ENCODE peak calls at places on chromosomes 3 and 15, in four cellular contexts. F, N, O and R are unnamed samples.

GRCh38 chr15:38758001-38758400 is 193.4 kb upstream of the RASGRP1 start:
- DNase-seq in O (peak), F (peak), N (no peak), R (peak)

GRCh38 chr15:88571153-88572029 is 24.9 kb upstream of the DET1 start:
- DNase-seq in N (no peak), O (no peak), F (no peak), R (no peak)

GRCh38 chr3:127208483-127209100 is 15.7 kb downstream of the PRR23E start:
- DNase-seq in O (no peak), F (no peak), N (no peak), R (no peak)

GRCh38 chr3:6062226-6063187 is 798.4 kb upstream of the GRM7 start:
- DNase-seq in F (no peak), N (no peak), O (no peak), R (no peak)

GRCh38 chr3:194058189-194058571 is 77.8 kb upstream of the HES1 start:
- DNase-seq in O (no peak), N (peak), F (peak), R (no peak)

GRCh38 chr3:193805448-193805847 is 212.4 kb downstream of the OPA1 start:
- DNase-seq in N (peak), O (peak), F (no peak), R (no peak)

GRCh38 chr3:169771651-169772529 is 1.3 kb upstream of the MYNN start:
- DNase-seq in F (peak), N (peak), O (peak), R (no peak)

GRCh38 chr3:109131276-109131675 is 5.2 kb upstream of the C3orf85 start:
- DNase-seq in F (no peak), O (no peak), N (no peak), R (no peak)

GRCh38 chr3:14913926-14914776 is 33.2 kb upstream of the NR2C2 start:
- DNase-seq in O (no peak), F (no peak), N (no peak), R (no peak)

GRCh38 chr3:182259579-182259978 is 533.7 kb upstream of the ATP11B start:
- DNase-seq in F (no peak), O (no peak), N (peak), R (no peak)

GRCh38 chr3:194206375-194206774 is 70.4 kb downstream of the HES1 start:
- DNase-seq in F (no peak), O (no peak), N (no peak), R (no peak)

GRCh38 chr3:146160964-146161724 is at the start of gene PLOD2:
- DNase-seq in N (peak), F (peak), O (peak), R (peak)

GRCh38 chr3:146160233-146160963 is 586 bp downstream of the PLOD2 start:
- DNase-seq in F (peak), O (peak), N (peak), R (no peak)

GRCh38 chr3:146159037-146159436 is 1.9 kb downstream of the PLOD2 start:
- DNase-seq in N (no peak), O (no peak), F (no peak), R (no peak)

GRCh38 chr3:146161725-146162047 is 702 bp upstream of the PLOD2 start:
- DNase-seq in N (peak), O (peak), F (peak), R (no peak)

DNA sequence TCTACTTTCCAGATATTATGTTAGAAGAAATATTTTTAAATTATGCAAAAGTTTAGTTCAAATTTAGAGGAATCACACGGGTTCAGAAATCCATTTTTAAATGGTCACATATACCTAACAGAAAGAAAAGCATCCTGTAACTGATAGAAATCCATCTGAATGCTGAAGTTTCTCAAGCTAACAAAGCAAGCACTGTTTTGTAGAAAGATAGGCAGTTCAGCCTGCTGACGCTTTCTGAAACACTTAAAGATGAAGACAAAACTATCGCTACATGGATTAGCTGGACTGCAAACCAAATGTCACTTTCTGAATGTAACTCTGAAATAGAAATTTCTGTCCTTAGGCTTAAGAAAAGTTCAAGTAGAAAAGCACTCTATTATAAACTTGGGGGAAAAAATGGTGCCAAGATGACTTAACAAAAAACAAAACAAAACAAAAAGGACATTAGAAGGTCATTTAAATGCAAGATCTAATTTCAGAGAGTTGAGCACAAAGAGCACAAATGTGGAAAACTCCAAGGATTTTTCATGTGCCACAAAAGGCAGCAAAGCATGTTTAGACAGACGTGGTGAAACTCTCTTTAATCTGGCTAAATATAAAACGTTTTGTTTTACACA is 1.3 kb downstream of the PLOD2 start:
- DNase-seq in O (no peak), N (no peak), F (no peak), R (no peak)
- H3K4me3 ChIP-seq in O (peak), N (peak), F (peak), R (peak)

GRCh38 chr15:41585140-41586047 is 26.4 kb downstream of the TYRO3 start:
- DNase-seq in N (peak), F (peak), O (peak), R (no peak)
- TF ChIP-seq CTCF in N (peak), F (peak), O (peak), R (peak)

GRCh38 chr15:92393994-92394326 is 279 bp downstream of the ST8SIA2 start:
- DNase-seq in N (no peak), F (no peak), O (no peak), R (no peak)
- H3K4me3 ChIP-seq in N (no peak), F (peak), O (no peak), R (peak)

GRCh38 chr15:83993591-83993990 is 242.0 kb upstream of the GOLGA6L4 start:
- DNase-seq in N (no peak), O (peak), F (no peak), R (no peak)
- TF ChIP-seq CTCF in N (no peak), O (peak), F (no peak), R (no peak)